ENCODE peak calls at places on chromosomes 12 and 14, in four cellular contexts. J is K562, S is GM12878, P is H1. H is an unnamed sample.

GRCh38 chr12:34253674-34254073 is 231.4 kb downstream of the ALG10 start:
- DNase-seq in J (no peak), S (no peak), P (no peak), H (no peak)

GRCh38 chr12:51972849-51973273 is 21.4 kb downstream of the ACVR1B start:
- DNase-seq in J (peak; percentile 48), S (no peak), P (no peak), H (no peak)

GRCh38 chr12:66647034-66647691 is 31.7 kb downstream of the GRIP1 start:
- DNase-seq in J (no peak), S (no peak), P (no peak), H (no peak)

GRCh38 chr12:32198555-32198954 is 91.9 kb downstream of the BICD1 start:
- DNase-seq in J (no peak), S (no peak), P (no peak), H (no peak)

GRCh38 chr14:92568621-92569479 is 55.3 kb downstream of the RIN3 start:
- DNase-seq in J (no peak), S (peak; percentile 76), P (no peak), H (no peak)

GRCh38 chr12:91685917-91686316 is 459.7 kb downstream of the BTG1 start:
- DNase-seq in J (no peak), S (no peak), P (no peak), H (no peak)

GRCh38 chr12:24759155-24759554 is 189.7 kb downstream of the BCAT1 start:
- DNase-seq in J (peak; percentile 22), S (no peak), P (no peak), H (peak; percentile 25)

GRCh38 chr14:36747411-36748184 is 85.9 kb downstream of the PAX9 start:
- DNase-seq in J (peak; percentile 15), S (no peak), P (no peak), H (peak; percentile 44)

GRCh38 chr12:24475337-24475736 is 473.6 kb downstream of the BCAT1 start:
- DNase-seq in J (no peak), S (no peak), P (no peak), H (no peak)

GRCh38 chr14:24789277-24789832 is 155.4 kb upstream of the GZMB start:
- DNase-seq in J (no peak), S (no peak), P (no peak), H (no peak)

GRCh38 chr12:77746108-77746507 is 84.6 kb upstream of the NAV3 start:
- DNase-seq in J (no peak), S (peak; percentile 83), P (no peak), H (no peak)

GRCh38 chr14:39673141-39674133 is 241.2 kb upstream of the FBXO33 start:
- DNase-seq in J (no peak), S (no peak), P (no peak), H (no peak)

GRCh38 chr12:95277139-95277538 is 59.5 kb downstream of the VEZT start:
- DNase-seq in J (no peak), S (no peak), P (no peak), H (no peak)

GRCh38 chr14:32200368-32201195 is 1.3 kb upstream of the RNU6-7 start:
- DNase-seq in J (no peak), S (no peak), P (no peak), H (no peak)

GRCh38 chr12:80356092-80356491 is 87.9 kb upstream of the PTPRQ start:
- DNase-seq in J (no peak), S (no peak), P (no peak), H (no peak)

GRCh38 chr12:64256166-64256800 is 34.2 kb upstream of the KICS2 start:
- DNase-seq in J (peak; percentile 20), S (no peak), P (no peak), H (peak; percentile 49)

GRCh38 chr12:15599266-15600037 is 189.7 kb downstream of the EPS8 start:
- DNase-seq in J (no peak), S (no peak), P (no peak), H (no peak)

GRCh38 chr12:128613821-128614220 is 209.9 kb downstream of the SLC15A4 start:
- DNase-seq in J (no peak), S (no peak), P (no peak), H (no peak)

GRCh38 chr14:97120204-97121120 is 323.3 kb downstream of the VRK1 start:
- DNase-seq in J (no peak), S (peak; percentile 13), P (no peak), H (no peak)

GRCh38 chr14:57632649-57633048 is 139.0 kb upstream of the CCDC198 start:
- DNase-seq in J (no peak), S (no peak), P (no peak), H (no peak)

GRCh38 chr12:34342048-34342447 is 319.8 kb downstream of the ALG10 start:
- DNase-seq in J (peak; percentile 21), S (no peak), P (no peak), H (no peak)

GRCh38 chr12:66321433-66321832 is 19.1 kb downstream of the HELB start:
- DNase-seq in J (no peak), S (no peak), P (no peak), H (no peak)

GRCh38 chr12:17296882-17297281 is 690.9 kb upstream of the LMO3 start:
- DNase-seq in J (no peak), S (no peak), P (no peak), H (peak; percentile 4)

GRCh38 chr14:30620178-30620577 is 1.9 kb upstream of the SCFD1 start:
- DNase-seq in J (no peak), S (peak; percentile 43), P (no peak), H (no peak)

GRCh38 chr12:45612044-45612794 is 117.3 kb upstream of the ARID2 start:
- DNase-seq in J (no peak), S (no peak), P (no peak), H (no peak)

GRCh38 chr12:88371416-88372183 is 208.7 kb downstream of the KITLG start:
- DNase-seq in J (no peak), S (no peak), P (no peak), H (no peak)

GRCh38 chr14:54642121-54642520 is 75.2 kb downstream of the SAMD4A start:
- DNase-seq in J (no peak), S (no peak), P (no peak), H (peak; percentile 62)

GRCh38 chr12:15829255-15829654 is 40.1 kb upstream of the EPS8 start:
- DNase-seq in J (no peak), S (no peak), P (no peak), H (no peak)

GRCh38 chr12:85923767-85924331 is 49.8 kb downstream of the NTS start:
- DNase-seq in J (peak; percentile 7), S (no peak), P (no peak), H (no peak)

GRCh38 chr12:113189361-113189760 is 3.8 kb downstream of the RITA1 start:
- DNase-seq in J (no peak), S (no peak), P (no peak), H (no peak)

GRCh38 chr12:113186666-113187325 is 1.3 kb downstream of the RITA1 start:
- DNase-seq in J (no peak), S (no peak), P (no peak), H (no peak)

GRCh38 chr12:113191236-113191635 is 5.7 kb downstream of the RITA1 start:
- DNase-seq in J (peak; percentile 39), S (no peak), P (no peak), H (no peak)

GRCh38 chr12:113187588-113187987 is 2.1 kb downstream of the RITA1 start:
- DNase-seq in J (no peak), S (no peak), P (no peak), H (no peak)

DNA sequence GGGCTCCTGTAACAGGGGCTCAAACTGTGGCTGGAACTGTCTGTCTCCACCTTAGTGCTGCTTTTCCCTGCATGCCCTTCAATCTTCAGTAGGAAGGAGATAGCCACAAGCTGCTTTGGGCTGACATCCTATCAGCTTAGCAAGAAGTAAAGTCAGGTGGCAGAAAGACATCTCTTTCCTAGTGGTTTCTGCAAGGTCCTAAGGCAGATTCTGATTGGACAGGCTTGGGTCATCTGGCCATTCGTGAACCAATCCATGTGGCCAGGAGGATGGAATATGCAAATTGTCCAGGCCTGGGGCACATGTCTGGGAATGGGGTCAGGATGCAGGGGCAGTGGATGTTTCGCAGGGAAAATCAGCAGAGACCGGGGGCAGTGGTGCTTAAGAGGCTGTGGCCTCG is 5.2 kb downstream of the RITA1 start:
- DNase-seq in J (peak; percentile 73), S (no peak), P (no peak), H (peak; percentile 43)
- TF ChIP-seq HDAC6 in J (no peak), S (no peak), P (no peak), H (no peak)

GRCh38 chr14:90518941-90519256 is 122.1 kb downstream of the CALM1 start:
- DNase-seq in J (peak; percentile 65), S (no peak), P (peak; percentile 91), H (peak; percentile 53)
- TF ChIP-seq SIN3A in J (no peak), S (no peak), P (no peak), H (no peak)

GRCh38 chr14:68261092-68261842 is 441.7 kb downstream of the RAD51B start:
- DNase-seq in J (no peak), S (no peak), P (no peak), H (no peak)

GRCh38 chr14:68260121-68260520 is 440.5 kb downstream of the RAD51B start:
- DNase-seq in J (no peak), S (no peak), P (no peak), H (no peak)

GRCh38 chr14:68262567-68262966 is 443.0 kb downstream of the RAD51B start:
- DNase-seq in J (no peak), S (no peak), P (no peak), H (no peak)

GRCh38 chr14:68266998-68267397 is 447.4 kb downstream of the RAD51B start:
- DNase-seq in J (no peak), S (peak; percentile 70), P (no peak), H (no peak)

GRCh38 chr14:68263563-68264350 is 444.2 kb downstream of the RAD51B start:
- DNase-seq in J (no peak), S (no peak), P (no peak), H (no peak)
- TF ChIP-seq HDAC6 in J (no peak), S (no peak), P (no peak), H (no peak)

DNA sequence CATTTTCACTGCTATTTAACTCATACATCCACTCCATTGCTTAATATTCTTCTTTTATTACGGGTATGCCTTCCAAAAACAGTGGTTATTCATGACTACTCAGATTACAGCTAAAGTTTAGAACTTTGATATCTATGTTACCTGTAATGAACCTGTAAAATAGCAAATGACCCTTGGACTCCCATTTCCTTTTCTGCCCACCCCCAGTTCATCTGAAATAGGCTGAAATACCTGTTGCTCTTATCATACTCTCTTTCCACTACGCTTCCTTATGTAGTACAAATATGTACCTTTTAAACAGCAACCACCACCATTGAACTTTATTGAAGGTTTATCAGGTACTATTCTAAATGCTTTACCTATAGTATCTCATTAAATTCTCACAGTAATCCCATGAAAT is 239.6 kb downstream of the SSPN start:
- DNase-seq in J (no peak), S (no peak), P (no peak), H (no peak)
- TF ChIP-seq SIN3A in J (no peak), S (no peak), P (no peak), H (no peak)

GRCh38 chr12:109440851-109441490 is 36.1 kb downstream of the KCTD10 start:
- DNase-seq in J (no peak), S (no peak), P (no peak), H (no peak)
- TF ChIP-seq HDAC6 in J (no peak), S (no peak), P (no peak), H (no peak)

DNA sequence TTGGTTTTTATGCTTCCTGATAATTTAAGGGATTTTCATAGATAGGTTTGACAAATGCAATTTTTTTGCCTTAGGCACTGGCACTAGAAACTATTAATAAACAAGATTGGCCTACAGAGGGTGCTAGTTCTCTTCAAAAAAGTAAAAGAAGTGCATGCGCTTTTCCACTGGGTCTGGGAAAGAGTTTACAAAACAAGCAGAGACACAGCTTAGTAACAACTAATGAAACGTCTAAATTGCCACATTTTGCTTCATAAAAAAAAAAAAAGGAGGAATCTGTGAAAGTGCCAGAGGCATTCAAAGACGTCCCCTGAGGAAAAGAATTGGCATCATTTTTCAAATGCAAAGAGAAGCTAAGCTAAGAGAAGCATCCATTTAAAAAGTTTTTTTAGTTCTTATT is 58.3 kb upstream of the EEA1 start:
- DNase-seq in J (peak; percentile 56), S (no peak), P (no peak), H (peak; percentile 78)
- TF ChIP-seq SIN3A in J (no peak), S (no peak), P (no peak), H (no peak)

GRCh38 chr14:71626281-71626835 is 305.9 kb upstream of the RGS6 start:
- DNase-seq in J (no peak), S (no peak), P (no peak), H (no peak)
- TF ChIP-seq HDAC6 in J (no peak), S (no peak), P (no peak), H (no peak)

H was measured in HepG2.